ENCODE peak calls at places on chromosome 21, in ten cellular contexts. V, X, Y, D, J, N, K, H, Z and I are unnamed samples.

GRCh38 chr21:31714741-31715365 is 17.1 kb downstream of the SCAF4 start:
- DNase-seq in K (no peak), H (no peak), V (no peak), J (no peak), D (no peak), Y (no peak), N (no peak), Z (no peak), X (peak), I (no peak)

GRCh38 chr21:37593015-37593414 is 226.4 kb downstream of the DYRK1A start:
- DNase-seq in Z (peak), J (no peak), K (no peak), Y (no peak), V (no peak), N (no peak), H (no peak), X (peak), D (no peak), I (no peak)

GRCh38 chr21:29152936-29153335 is 22.5 kb downstream of the MAP3K7CL start:
- DNase-seq in X (no peak), K (no peak), Y (peak), D (no peak), H (no peak), J (no peak), V (no peak), N (no peak), Z (no peak), I (no peak)

GRCh38 chr21:37909936-37910335 is 6.3 kb downstream of the KCNJ6 start:
- DNase-seq in N (no peak), X (peak), J (no peak), V (no peak), H (no peak), D (no peak), Y (no peak), Z (no peak), K (no peak), I (no peak)

GRCh38 chr21:19326581-19327319 is 923.2 kb upstream of the TMPRSS15 start:
- DNase-seq in Z (no peak), V (no peak), Y (no peak), J (no peak), N (no peak), H (no peak), D (no peak), X (no peak), K (no peak), I (no peak)

GRCh38 chr21:33286600-33287456 is 20.7 kb downstream of the IL10RB start:
- DNase-seq in V (no peak), K (peak), Y (peak), J (no peak), Z (peak), X (no peak), H (peak), N (no peak), D (peak), I (peak)

GRCh38 chr21:37410639-37411038 is 44.1 kb downstream of the DYRK1A start:
- DNase-seq in H (no peak), K (no peak), J (no peak), Z (no peak), Y (no peak), N (no peak), V (no peak), D (no peak), X (no peak), I (no peak)

GRCh38 chr21:25813917-25814316 is 79.1 kb downstream of the GABPA start:
- DNase-seq in H (no peak), V (no peak), X (no peak), J (peak), K (no peak), D (no peak), N (no peak), Y (no peak), Z (no peak), I (no peak)

GRCh38 chr21:26047279-26047967 is 123.1 kb downstream of the APP start:
- DNase-seq in Y (no peak), K (no peak), X (no peak), V (no peak), H (no peak), Z (no peak), D (no peak), N (no peak), J (no peak), I (no peak)

GRCh38 chr21:24280591-24280990 is 1326.7 kb downstream of the MRPL39 start:
- DNase-seq in X (no peak), Y (peak), V (no peak), D (no peak), K (no peak), H (no peak), Z (no peak), N (no peak), J (no peak), I (no peak)

GRCh38 chr21:34126269-34126668 is 52.9 kb downstream of the MRPS6 start:
- DNase-seq in K (no peak), X (peak), Y (peak), Z (no peak), V (no peak), D (no peak), N (no peak), H (no peak), J (peak), I (no peak)

GRCh38 chr21:37060296-37060695 is 12.6 kb downstream of the PIGP start:
- DNase-seq in H (peak), Y (peak), J (no peak), Z (peak), X (peak), V (no peak), K (peak), N (no peak), D (peak), I (peak)

GRCh38 chr21:25039461-25040380 is 567.6 kb downstream of the MRPL39 start:
- DNase-seq in D (no peak), X (peak), V (no peak), K (no peak), Y (peak), Z (no peak), H (no peak), J (no peak), N (peak), I (no peak)

GRCh38 chr21:18142639-18143038 is 102.0 kb upstream of the CHODL start:
- DNase-seq in J (no peak), D (no peak), H (no peak), Z (no peak), Y (no peak), K (no peak), V (no peak), X (no peak), N (no peak), I (no peak)

GRCh38 chr21:15289896-15290841 is 225.4 kb upstream of the NRIP1 start:
- DNase-seq in X (peak), K (no peak), J (no peak), V (no peak), Y (peak), H (no peak), Z (no peak), N (no peak), D (no peak), I (peak)

GRCh38 chr21:44398499-44398898 is 45.1 kb downstream of the TRPM2 start:
- DNase-seq in N (no peak), V (no peak), Z (no peak), J (no peak), H (no peak), D (no peak), K (no peak), X (no peak), Y (no peak), I (no peak)

GRCh38 chr21:39714331-39714730 is 30.7 kb upstream of the IGSF5 start:
- DNase-seq in J (no peak), H (no peak), V (no peak), Y (no peak), D (no peak), N (no peak), K (no peak), X (no peak), Z (no peak), I (no peak)

GRCh38 chr21:20330652-20331051 is 667.6 kb upstream of the NCAM2 start:
- DNase-seq in Z (no peak), K (no peak), D (no peak), Y (no peak), N (no peak), X (no peak), H (no peak), V (no peak), J (no peak), I (no peak)
- TF ChIP-seq CTCF in Z (no peak), K (no peak), D (no peak), Y (no peak), N (no peak), X (no peak), H (no peak), V (no peak), J (no peak), I (no peak)

GRCh38 chr21:42013901-42014300 is 3.7 kb upstream of the ZBTB21 start:
- DNase-seq in J (no peak), N (no peak), D (no peak), Y (no peak), X (no peak), K (no peak), H (no peak), Z (no peak), V (no peak), I (no peak)

GRCh38 chr21:42012763-42013329 is 2.7 kb upstream of the ZBTB21 start:
- DNase-seq in Y (no peak), J (no peak), Z (no peak), N (no peak), K (no peak), H (no peak), V (no peak), X (no peak), D (no peak), I (no peak)

GRCh38 chr21:42013338-42013737 is 3.2 kb upstream of the ZBTB21 start:
- DNase-seq in X (no peak), K (no peak), H (no peak), Y (no peak), N (no peak), D (no peak), Z (no peak), V (no peak), J (no peak), I (no peak)

GRCh38 chr21:42010507-42011493 is 640 bp upstream of the ZBTB21 start:
- DNase-seq in K (no peak), X (peak), Y (no peak), D (no peak), J (no peak), V (no peak), H (no peak), Z (peak), N (peak), I (peak)

DNA sequence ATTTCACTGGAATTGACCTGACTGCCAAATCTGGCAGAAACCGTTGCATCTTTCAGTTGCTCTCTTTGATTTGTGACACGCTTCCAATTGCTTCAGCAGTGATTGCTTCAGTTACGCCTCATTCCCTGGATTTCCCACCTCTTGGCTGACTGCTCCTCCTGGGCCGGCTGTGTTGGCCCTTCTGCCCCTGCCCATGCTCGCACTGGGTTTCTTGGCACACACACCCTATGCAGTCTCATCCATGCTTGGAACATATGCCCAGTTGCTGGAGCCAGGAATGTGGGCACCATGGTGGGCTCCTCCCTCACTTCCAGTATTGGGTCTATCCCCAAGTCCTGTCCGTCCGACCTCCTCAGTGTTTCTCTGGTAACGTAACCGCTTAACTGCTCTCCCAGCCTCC is 2.2 kb upstream of the ZBTB21 start:
- DNase-seq in J (no peak), K (no peak), D (no peak), N (no peak), Z (no peak), X (no peak), H (no peak), Y (no peak), V (no peak), I (no peak)
- H3K4me3 ChIP-seq in J (no peak), K (no peak), D (no peak), N (no peak), Z (no peak), X (no peak), H (no peak), Y (no peak), V (no peak), I (no peak)

DNA sequence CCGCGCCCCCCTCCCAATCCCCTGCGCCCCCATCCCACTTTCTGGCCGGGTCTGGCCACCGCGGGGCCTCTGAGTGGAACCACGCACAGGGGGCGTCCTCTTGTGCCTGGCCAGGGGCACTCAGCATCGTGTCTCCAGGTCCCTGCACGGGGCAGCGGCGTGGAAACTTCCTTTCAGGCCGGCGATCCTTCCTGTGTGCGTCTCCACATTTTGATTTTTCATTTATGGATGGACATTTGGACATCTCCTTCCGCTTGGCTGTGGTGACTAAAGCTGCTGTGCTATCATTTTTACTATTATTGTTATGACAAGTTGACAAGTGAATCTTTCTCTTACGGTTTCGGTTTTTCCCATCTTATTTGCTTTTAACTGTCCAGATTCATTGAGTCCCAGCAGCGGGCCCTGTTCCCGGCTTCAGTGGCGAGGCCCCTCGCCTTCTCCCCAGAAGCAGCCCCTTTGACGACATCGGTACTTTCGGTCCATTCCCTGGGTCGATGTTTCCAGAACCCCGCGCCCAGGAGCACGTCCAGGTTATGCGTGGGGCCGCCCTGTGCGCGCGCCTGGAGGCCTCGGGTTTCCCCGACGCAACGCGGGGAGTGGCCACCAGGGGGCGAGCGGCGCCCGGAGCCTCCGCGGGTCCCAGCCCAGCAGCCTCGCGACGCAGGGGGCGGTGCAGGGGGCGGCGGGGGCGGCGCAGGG is 12.4 kb upstream of the SLC19A1 start:
- DNase-seq in K (peak), D (peak), H (peak), N (peak), Y (peak), J (no peak), Z (peak), V (no peak), X (peak), I (peak)
- H3K27ac ChIP-seq in K (peak), D (peak), H (peak), N (peak), Y (no peak), J (no peak), Z (peak), V (peak), X (no peak), I (peak)

GRCh38 chr21:42654179-42654912 is 925 bp downstream of the PDE9A start:
- DNase-seq in Y (no peak), K (no peak), N (no peak), H (no peak), J (no peak), D (peak), Z (no peak), V (no peak), X (peak), I (peak)
- TF ChIP-seq CTCF in Y (no peak), K (peak), N (no peak), H (no peak), J (no peak), D (no peak), Z (no peak), V (no peak), X (peak), I (no peak)

DNA sequence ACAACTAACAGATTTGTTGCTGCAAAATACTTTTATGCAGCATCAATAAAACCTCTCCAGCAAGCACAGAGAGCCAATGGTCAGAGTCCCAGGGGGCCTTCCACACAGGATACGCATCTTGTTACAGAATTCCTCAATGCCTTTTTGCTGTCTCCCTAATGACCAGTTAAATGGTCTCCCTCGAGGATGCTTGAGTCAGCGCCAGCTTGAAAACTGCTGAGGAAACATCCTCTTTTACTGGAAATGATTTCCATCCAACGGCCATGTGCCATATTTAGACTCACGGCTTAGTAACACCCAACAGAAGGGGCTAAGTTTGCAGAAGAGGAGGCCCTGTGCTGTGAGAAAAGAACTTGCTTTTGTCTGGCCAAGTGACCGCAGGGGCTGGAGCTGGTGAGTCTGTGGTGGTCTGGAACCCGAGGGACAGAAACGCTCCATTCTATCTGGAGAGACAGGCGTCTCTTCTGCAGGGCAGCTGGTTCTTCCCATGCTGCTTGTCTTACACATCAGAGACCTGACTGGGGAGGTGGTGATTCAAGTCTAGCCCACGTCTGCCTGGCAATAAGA is 496.4 kb downstream of the SETD4 start:
- DNase-seq in Z (no peak), K (peak), N (no peak), D (no peak), H (peak), V (peak), Y (peak), X (no peak), J (no peak), I (peak)
- H3K4me3 ChIP-seq in Z (no peak), K (no peak), N (no peak), D (no peak), H (peak), V (peak), Y (no peak), X (no peak), J (no peak), I (no peak)

DNA sequence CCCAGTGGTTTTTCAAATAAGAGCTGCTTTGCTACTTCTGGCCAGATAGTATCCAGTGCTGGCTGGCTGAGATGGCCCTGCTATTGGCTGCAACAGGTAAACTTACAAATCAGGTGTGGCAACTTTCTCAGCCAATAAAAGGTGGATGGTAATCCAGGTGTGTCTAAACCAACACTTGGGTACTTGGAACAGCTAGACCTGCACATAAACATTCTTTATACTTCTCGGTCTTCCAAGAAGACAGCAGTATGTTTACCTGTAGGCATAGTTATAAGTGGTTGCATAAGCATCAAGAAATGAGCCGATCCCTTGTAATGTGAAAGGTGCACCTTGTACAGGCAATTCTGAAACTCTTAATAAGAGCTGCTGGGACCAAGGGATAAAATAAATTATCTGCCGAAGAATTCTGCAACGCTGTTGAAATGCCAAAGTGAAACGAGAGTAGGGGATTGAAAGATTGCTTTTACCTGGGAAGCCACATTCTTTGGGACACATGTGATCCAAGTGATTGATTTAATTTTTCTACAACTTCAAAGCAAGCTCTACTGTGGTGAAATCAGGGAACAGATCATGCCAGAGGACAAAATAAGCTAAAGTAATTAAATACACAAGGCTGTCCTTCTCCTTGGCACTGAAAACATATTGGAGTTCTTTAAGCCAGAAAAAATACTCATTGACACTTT is at the start of gene CLDN8:
- DNase-seq in V (no peak), Y (no peak), N (no peak), D (no peak), K (no peak), X (no peak), H (no peak), Z (no peak), J (no peak), I (peak)
- H3K27ac ChIP-seq in V (no peak), Y (no peak), N (no peak), D (no peak), K (no peak), X (no peak), H (no peak), Z (no peak), J (no peak), I (peak)

GRCh38 chr21:27466175-27466574 is 499.3 kb upstream of the ADAMTS5 start:
- DNase-seq in Y (no peak), Z (no peak), X (peak), N (no peak), K (no peak), D (no peak), J (no peak), H (no peak), V (no peak), I (no peak)
- TF ChIP-seq CTCF in Y (peak), Z (no peak), X (peak), N (no peak), K (no peak), D (no peak), J (no peak), H (peak), V (no peak), I (no peak)

GRCh38 chr21:45555557-45556301 is 13.5 kb upstream of the SLC19A1 start:
- DNase-seq in D (peak), K (no peak), V (no peak), X (peak), H (peak), J (no peak), Z (peak), N (peak), Y (peak), I (peak)

GRCh38 chr21:45556302-45556644 is 14.0 kb upstream of the SLC19A1 start:
- DNase-seq in V (no peak), N (no peak), H (no peak), Y (no peak), J (no peak), Z (no peak), D (no peak), X (no peak), K (no peak), I (no peak)

GRCh38 chr21:45557611-45558043 is 15.4 kb upstream of the SLC19A1 start:
- DNase-seq in Y (no peak), D (no peak), N (no peak), X (no peak), K (no peak), H (no peak), Z (no peak), V (no peak), J (no peak), I (no peak)

GRCh38 chr21:45558044-45558721 is 15.9 kb upstream of the SLC19A1 start:
- DNase-seq in V (no peak), J (no peak), Z (no peak), K (no peak), H (no peak), Y (no peak), D (no peak), N (no peak), X (no peak), I (no peak)

DNA sequence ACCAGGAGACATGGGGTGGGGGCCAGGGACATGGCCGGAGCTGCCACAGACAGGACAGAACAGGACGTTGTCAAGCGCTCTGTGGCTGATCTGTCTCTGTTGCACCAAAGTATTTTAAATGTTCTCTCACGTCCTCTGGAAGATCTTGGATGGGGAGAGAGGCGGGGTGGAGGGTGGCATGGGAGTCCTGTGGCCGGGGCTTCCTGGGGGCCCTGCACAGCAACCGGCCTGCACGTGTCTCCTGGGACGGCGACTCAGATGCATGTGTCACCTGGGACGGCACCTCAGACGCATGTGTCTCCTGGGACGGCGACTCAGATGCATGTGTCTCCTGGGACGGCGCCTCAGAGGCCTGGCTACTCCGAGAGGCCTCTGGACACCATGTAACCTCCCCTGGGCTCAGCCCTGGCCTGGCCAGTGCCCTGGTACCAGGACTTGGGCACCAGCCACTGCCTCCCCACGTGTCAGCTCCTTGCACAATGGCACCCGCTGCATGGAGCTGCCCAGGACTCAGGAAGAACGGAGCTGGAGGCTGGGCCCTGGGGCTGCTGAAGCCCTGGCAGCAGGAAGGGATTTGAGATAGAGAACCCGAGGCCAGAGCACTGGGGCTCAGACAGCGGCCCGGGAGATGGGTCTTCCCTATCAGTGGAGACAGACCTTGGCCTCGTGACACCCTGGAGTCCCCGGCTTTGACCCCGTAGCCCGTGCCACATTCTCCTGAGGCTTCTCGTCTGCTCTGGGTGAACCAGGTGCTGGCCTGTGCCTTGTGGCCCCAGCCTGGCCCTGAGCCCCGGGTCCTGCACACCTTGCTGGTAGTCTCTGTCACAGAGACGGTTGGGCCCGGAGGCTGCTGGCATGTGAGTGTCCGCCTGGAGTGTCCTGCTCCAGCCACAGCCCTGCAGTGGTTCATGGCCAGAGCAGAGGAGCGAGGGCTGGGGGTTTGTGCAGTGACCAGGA is 14.7 kb upstream of the SLC19A1 start:
- DNase-seq in N (no peak), Z (no peak), H (no peak), K (no peak), J (no peak), V (no peak), X (no peak), Y (no peak), D (no peak), I (no peak)
- H3K4me3 ChIP-seq in N (no peak), Z (no peak), H (no peak), K (no peak), J (no peak), V (no peak), X (no peak), Y (no peak), D (no peak), I (no peak)